ENCODE peak calls at places on chromosomes 1 and 21, in seven cellular contexts. One of them, this sample, is unnamed.

GRCh38 chr1:230548997-230549396 is 93.3 kb upstream of the COG2 start:
- DNase-seq in hepatocyte: no peak
- DNase-seq in AG04450: no peak
- DNase-seq in A549: no peak
- DNase-seq in tibial nerve: no peak
- DNase-seq in brain microvascular endothelial cell: no peak
- DNase-seq in esophagus squamous epithelium: no peak
- DNase-seq in this sample: no peak

GRCh38 chr1:195663549-195664280 is 944.5 kb downstream of the KCNT2 start:
- DNase-seq in hepatocyte: peak
- DNase-seq in AG04450: peak
- DNase-seq in A549: peak
- DNase-seq in tibial nerve: no peak
- DNase-seq in brain microvascular endothelial cell: peak
- DNase-seq in esophagus squamous epithelium: no peak
- DNase-seq in this sample: no peak

GRCh38 chr1:181014431-181015257 is 8.0 kb downstream of the STX6 start:
- DNase-seq in hepatocyte: no peak
- DNase-seq in AG04450: no peak
- DNase-seq in A549: no peak
- DNase-seq in tibial nerve: no peak
- DNase-seq in brain microvascular endothelial cell: no peak
- DNase-seq in esophagus squamous epithelium: no peak
- DNase-seq in this sample: no peak

GRCh38 chr1:232174306-232174705 is 455.6 kb downstream of the SIPA1L2 start:
- DNase-seq in hepatocyte: no peak
- DNase-seq in AG04450: no peak
- DNase-seq in A549: no peak
- DNase-seq in tibial nerve: no peak
- DNase-seq in brain microvascular endothelial cell: no peak
- DNase-seq in esophagus squamous epithelium: no peak
- DNase-seq in this sample: no peak

GRCh38 chr1:191537030-191537429 is 621.2 kb upstream of the RGS18 start:
- DNase-seq in hepatocyte: no peak
- DNase-seq in AG04450: no peak
- DNase-seq in A549: no peak
- DNase-seq in tibial nerve: no peak
- DNase-seq in brain microvascular endothelial cell: no peak
- DNase-seq in esophagus squamous epithelium: no peak
- DNase-seq in this sample: no peak

GRCh38 chr1:85406887-85407593 is 57.9 kb downstream of the DDAH1 start:
- DNase-seq in hepatocyte: peak
- DNase-seq in AG04450: peak
- DNase-seq in A549: peak
- DNase-seq in tibial nerve: peak
- DNase-seq in brain microvascular endothelial cell: peak
- DNase-seq in esophagus squamous epithelium: no peak
- DNase-seq in this sample: peak

GRCh38 chr1:196723325-196724185 is 51.1 kb upstream of the CFHR3 start:
- DNase-seq in hepatocyte: peak
- DNase-seq in AG04450: no peak
- DNase-seq in A549: peak
- DNase-seq in tibial nerve: peak
- DNase-seq in brain microvascular endothelial cell: peak
- DNase-seq in esophagus squamous epithelium: no peak
- DNase-seq in this sample: peak

GRCh38 chr1:59092126-59092525 is 204.8 kb upstream of the FGGY start:
- DNase-seq in hepatocyte: no peak
- DNase-seq in AG04450: no peak
- DNase-seq in A549: no peak
- DNase-seq in tibial nerve: no peak
- DNase-seq in brain microvascular endothelial cell: no peak
- DNase-seq in esophagus squamous epithelium: no peak
- DNase-seq in this sample: no peak

GRCh38 chr1:179817789-179818188 is 59.8 kb downstream of the TOR1AIP2 start:
- DNase-seq in hepatocyte: no peak
- DNase-seq in AG04450: no peak
- DNase-seq in A549: no peak
- DNase-seq in tibial nerve: peak
- DNase-seq in brain microvascular endothelial cell: peak
- DNase-seq in esophagus squamous epithelium: no peak
- DNase-seq in this sample: no peak

GRCh38 chr1:220928320-220928719 is 49.1 kb downstream of the HLX start:
- DNase-seq in hepatocyte: no peak
- DNase-seq in AG04450: no peak
- DNase-seq in A549: no peak
- DNase-seq in tibial nerve: no peak
- DNase-seq in brain microvascular endothelial cell: no peak
- DNase-seq in esophagus squamous epithelium: no peak
- DNase-seq in this sample: no peak

GRCh38 chr1:46721806-46722205 is 2.9 kb upstream of the EFCAB14 start:
- DNase-seq in hepatocyte: no peak
- DNase-seq in AG04450: no peak
- DNase-seq in A549: no peak
- DNase-seq in tibial nerve: no peak
- DNase-seq in brain microvascular endothelial cell: no peak
- DNase-seq in esophagus squamous epithelium: no peak
- DNase-seq in this sample: no peak

GRCh38 chr1:61828814-61829213 is 86.5 kb downstream of the PATJ start:
- DNase-seq in hepatocyte: no peak
- DNase-seq in AG04450: no peak
- DNase-seq in A549: no peak
- DNase-seq in tibial nerve: no peak
- DNase-seq in brain microvascular endothelial cell: no peak
- DNase-seq in esophagus squamous epithelium: no peak
- DNase-seq in this sample: no peak

GRCh38 chr1:19477284-19478240 is 7.8 kb downstream of the CAPZB start:
- DNase-seq in hepatocyte: no peak
- DNase-seq in AG04450: no peak
- DNase-seq in A549: no peak
- DNase-seq in tibial nerve: no peak
- DNase-seq in brain microvascular endothelial cell: no peak
- DNase-seq in esophagus squamous epithelium: no peak
- DNase-seq in this sample: no peak

GRCh38 chr1:181482521-181483083 is 715 bp upstream of the CACNA1E start:
- DNase-seq in hepatocyte: peak
- DNase-seq in AG04450: no peak
- DNase-seq in A549: peak
- DNase-seq in tibial nerve: no peak
- DNase-seq in brain microvascular endothelial cell: no peak
- DNase-seq in esophagus squamous epithelium: no peak
- DNase-seq in this sample: no peak

GRCh38 chr1:155125946-155126493 is 1.7 kb upstream of the EFNA1 start:
- DNase-seq in hepatocyte: peak
- DNase-seq in AG04450: no peak
- DNase-seq in A549: no peak
- DNase-seq in tibial nerve: peak
- DNase-seq in brain microvascular endothelial cell: no peak
- DNase-seq in esophagus squamous epithelium: no peak
- DNase-seq in this sample: peak

GRCh38 chr1:1461721-1462317 is 9.7 kb upstream of the ATAD3B start:
- DNase-seq in hepatocyte: no peak
- DNase-seq in AG04450: no peak
- DNase-seq in A549: no peak
- DNase-seq in tibial nerve: no peak
- DNase-seq in brain microvascular endothelial cell: no peak
- DNase-seq in esophagus squamous epithelium: no peak
- DNase-seq in this sample: no peak

GRCh38 chr1:12428334-12428733 is 189.7 kb downstream of the DHRS3 start:
- DNase-seq in hepatocyte: no peak
- DNase-seq in AG04450: no peak
- DNase-seq in A549: no peak
- DNase-seq in tibial nerve: no peak
- DNase-seq in brain microvascular endothelial cell: no peak
- DNase-seq in esophagus squamous epithelium: no peak
- DNase-seq in this sample: no peak

GRCh38 chr1:39576016-39576657 is 453 bp downstream of the PABPC4 start:
- DNase-seq in hepatocyte: peak
- DNase-seq in AG04450: no peak
- DNase-seq in A549: no peak
- DNase-seq in tibial nerve: no peak
- DNase-seq in brain microvascular endothelial cell: no peak
- DNase-seq in esophagus squamous epithelium: no peak
- DNase-seq in this sample: no peak

GRCh38 chr1:206472454-206472853 is 2.2 kb downstream of the IKBKE start:
- DNase-seq in hepatocyte: peak
- DNase-seq in AG04450: peak
- DNase-seq in A549: no peak
- DNase-seq in tibial nerve: no peak
- DNase-seq in brain microvascular endothelial cell: peak
- DNase-seq in esophagus squamous epithelium: no peak
- DNase-seq in this sample: no peak

GRCh38 chr1:245154429-245155185 is at the start of gene KIF26B:
- DNase-seq in hepatocyte: peak
- DNase-seq in AG04450: no peak
- DNase-seq in A549: peak
- DNase-seq in tibial nerve: no peak
- DNase-seq in brain microvascular endothelial cell: peak
- DNase-seq in esophagus squamous epithelium: no peak
- DNase-seq in this sample: no peak

GRCh38 chr1:245153645-245154428 is 948 bp upstream of the KIF26B start:
- DNase-seq in hepatocyte: peak
- DNase-seq in AG04450: no peak
- DNase-seq in A549: peak
- DNase-seq in tibial nerve: no peak
- DNase-seq in brain microvascular endothelial cell: no peak
- DNase-seq in esophagus squamous epithelium: no peak
- DNase-seq in this sample: no peak

GRCh38 chr1:245155186-245156040 is 628 bp downstream of the KIF26B start:
- DNase-seq in hepatocyte: peak
- DNase-seq in AG04450: no peak
- DNase-seq in A549: peak
- DNase-seq in tibial nerve: no peak
- DNase-seq in brain microvascular endothelial cell: no peak
- DNase-seq in esophagus squamous epithelium: no peak
- DNase-seq in this sample: no peak

GRCh38 chr1:245156041-245156735 is 1.4 kb downstream of the KIF26B start:
- DNase-seq in hepatocyte: peak
- DNase-seq in AG04450: no peak
- DNase-seq in A549: peak
- DNase-seq in tibial nerve: peak
- DNase-seq in brain microvascular endothelial cell: peak
- DNase-seq in esophagus squamous epithelium: no peak
- DNase-seq in this sample: peak

DNA sequence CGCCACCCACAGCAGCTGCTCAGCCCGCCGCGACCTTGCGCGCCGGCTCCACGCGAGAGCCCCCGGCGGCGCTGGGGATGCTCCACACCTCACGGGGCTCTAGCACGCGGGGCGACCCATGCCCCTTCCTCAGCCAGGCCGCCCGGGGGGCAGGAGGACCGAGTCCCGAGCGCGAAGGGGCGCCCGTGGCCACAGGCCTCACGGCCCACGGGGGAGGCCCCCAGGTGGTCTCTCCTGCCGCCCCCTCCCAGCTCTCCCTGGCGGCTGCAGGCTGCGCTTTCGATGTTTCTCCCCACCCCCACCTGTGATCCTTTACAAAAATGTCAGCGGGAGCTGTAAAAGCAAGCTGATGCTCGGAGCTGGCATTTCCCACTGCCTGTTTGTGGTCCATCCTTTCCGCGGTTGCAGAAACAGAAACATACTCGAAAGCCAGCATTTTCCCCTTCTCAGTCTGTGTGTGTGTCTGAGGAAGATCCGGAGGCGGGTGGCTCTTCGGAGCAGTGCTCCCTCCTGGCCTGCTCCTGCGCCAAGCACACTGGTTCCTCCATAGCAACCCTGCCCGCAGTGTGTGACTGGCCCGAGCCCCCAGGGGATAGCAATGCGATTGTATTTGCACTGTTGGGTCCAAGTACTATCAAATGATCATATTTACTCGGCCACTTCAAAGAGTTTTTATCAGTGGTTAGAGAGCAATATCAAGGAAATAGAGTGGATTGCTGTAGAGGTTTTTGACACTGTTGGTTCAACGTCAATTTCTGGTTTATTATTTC is 2.1 kb downstream of the KIF26B start:
- DNase-seq in hepatocyte: peak
- DNase-seq in AG04450: no peak
- DNase-seq in A549: no peak
- DNase-seq in tibial nerve: no peak
- DNase-seq in brain microvascular endothelial cell: peak
- DNase-seq in esophagus squamous epithelium: no peak
- DNase-seq in this sample: no peak
- TF ChIP-seq CTCF in hepatocyte: no peak
- TF ChIP-seq CTCF in AG04450: no peak
- TF ChIP-seq CTCF in A549: peak
- TF ChIP-seq CTCF in tibial nerve: peak
- TF ChIP-seq CTCF in brain microvascular endothelial cell: no peak
- TF ChIP-seq CTCF in esophagus squamous epithelium: no peak
- TF ChIP-seq CTCF in this sample: no peak

GRCh38 chr1:27633640-27634165 is 1.3 kb downstream of the FGR start:
- DNase-seq in hepatocyte: no peak
- DNase-seq in AG04450: no peak
- DNase-seq in A549: no peak
- DNase-seq in tibial nerve: no peak
- DNase-seq in brain microvascular endothelial cell: no peak
- DNase-seq in esophagus squamous epithelium: no peak
- DNase-seq in this sample: no peak
- H3K4me3 ChIP-seq in hepatocyte: peak
- H3K4me3 ChIP-seq in AG04450: peak
- H3K4me3 ChIP-seq in A549: no peak
- H3K4me3 ChIP-seq in tibial nerve: peak
- H3K4me3 ChIP-seq in brain microvascular endothelial cell: peak
- H3K4me3 ChIP-seq in esophagus squamous epithelium: peak
- H3K4me3 ChIP-seq in this sample: no peak

GRCh38 chr1:246063013-246063616 is 444.0 kb downstream of the SMYD3 start:
- DNase-seq in hepatocyte: no peak
- DNase-seq in AG04450: no peak
- DNase-seq in A549: no peak
- DNase-seq in tibial nerve: no peak
- DNase-seq in brain microvascular endothelial cell: no peak
- DNase-seq in esophagus squamous epithelium: no peak
- DNase-seq in this sample: no peak
- TF ChIP-seq CTCF in hepatocyte: no peak
- TF ChIP-seq CTCF in AG04450: no peak
- TF ChIP-seq CTCF in A549: no peak
- TF ChIP-seq CTCF in tibial nerve: no peak
- TF ChIP-seq CTCF in brain microvascular endothelial cell: no peak
- TF ChIP-seq CTCF in esophagus squamous epithelium: no peak
- TF ChIP-seq CTCF in this sample: no peak

GRCh38 chr21:45080639-45081414 is 6.4 kb downstream of the ADARB1 start:
- DNase-seq in hepatocyte: peak
- DNase-seq in AG04450: peak
- DNase-seq in A549: no peak
- DNase-seq in tibial nerve: no peak
- DNase-seq in brain microvascular endothelial cell: peak
- DNase-seq in esophagus squamous epithelium: no peak
- DNase-seq in this sample: no peak

GRCh38 chr21:45078371-45078770 is 4.0 kb downstream of the ADARB1 start:
- DNase-seq in hepatocyte: no peak
- DNase-seq in AG04450: no peak
- DNase-seq in A549: no peak
- DNase-seq in tibial nerve: no peak
- DNase-seq in brain microvascular endothelial cell: no peak
- DNase-seq in esophagus squamous epithelium: no peak
- DNase-seq in this sample: no peak

GRCh38 chr21:45080232-45080631 is 5.9 kb downstream of the ADARB1 start:
- DNase-seq in hepatocyte: no peak
- DNase-seq in AG04450: no peak
- DNase-seq in A549: no peak
- DNase-seq in tibial nerve: no peak
- DNase-seq in brain microvascular endothelial cell: no peak
- DNase-seq in esophagus squamous epithelium: no peak
- DNase-seq in this sample: no peak

GRCh38 chr21:45079351-45079750 is 5.0 kb downstream of the ADARB1 start:
- DNase-seq in hepatocyte: no peak
- DNase-seq in AG04450: no peak
- DNase-seq in A549: no peak
- DNase-seq in tibial nerve: no peak
- DNase-seq in brain microvascular endothelial cell: no peak
- DNase-seq in esophagus squamous epithelium: no peak
- DNase-seq in this sample: no peak

GRCh38 chr21:45078877-45079281 is 4.5 kb downstream of the ADARB1 start:
- DNase-seq in hepatocyte: no peak
- DNase-seq in AG04450: peak
- DNase-seq in A549: no peak
- DNase-seq in tibial nerve: no peak
- DNase-seq in brain microvascular endothelial cell: peak
- DNase-seq in esophagus squamous epithelium: no peak
- DNase-seq in this sample: no peak
- H3K4me3 ChIP-seq in hepatocyte: no peak
- H3K4me3 ChIP-seq in AG04450: no peak
- H3K4me3 ChIP-seq in A549: no peak
- H3K4me3 ChIP-seq in tibial nerve: no peak
- H3K4me3 ChIP-seq in brain microvascular endothelial cell: no peak
- H3K4me3 ChIP-seq in esophagus squamous epithelium: no peak
- H3K4me3 ChIP-seq in this sample: no peak

This sample was measured in LNCaP clone FGC.